ENCODE peak calls at places on chromosomes 16 and 17, in four cellular contexts. E is EL, Y is lower lobe of right lung, B is SK-N-DZ. A is an unnamed sample.

GRCh38 chr16:24737391-24737871 is 8.0 kb downstream of the TNRC6A start:
- DNase-seq in E (peak; percentile 53), B (no peak), Y (no peak), A (peak; percentile 67)

GRCh38 chr17:74108126-74108705 is 95.3 kb upstream of the RPL38 start:
- DNase-seq in B (no peak), Y (no peak), E (no peak), A (no peak)

GRCh38 chr16:81632392-81633146 is 146.5 kb upstream of the PLCG2 start:
- DNase-seq in B (no peak), E (peak; percentile 88), Y (peak; percentile 65), A (peak; percentile 42)

GRCh38 chr17:57264250-57264649 is 7.9 kb downstream of the MSI2 start:
- DNase-seq in B (no peak), Y (no peak), E (no peak), A (no peak)

GRCh38 chr16:78310990-78311561 is 211.6 kb downstream of the WWOX start:
- DNase-seq in B (no peak), E (no peak), Y (no peak), A (no peak)

GRCh38 chr16:31181102-31181830 is 1.3 kb downstream of the FUS start:
- DNase-seq in Y (peak; percentile 55), B (peak; percentile 36), E (peak; percentile 54), A (no peak)

GRCh38 chr17:67970783-67971182 is 25.5 kb downstream of the C17orf58 start:
- DNase-seq in B (no peak), Y (no peak), E (no peak), A (no peak)

GRCh38 chr16:47533744-47534292 is 72.7 kb downstream of the PHKB start:
- DNase-seq in Y (no peak), E (no peak), B (no peak), A (no peak)

GRCh38 chr16:8109510-8110369 is 480.6 kb downstream of the TMEM114 start:
- DNase-seq in E (no peak), Y (no peak), B (peak; percentile 64), A (no peak)

GRCh38 chr17:57115916-57116315 is 30.9 kb downstream of the AKAP1 start:
- DNase-seq in E (no peak), B (no peak), Y (no peak), A (no peak)

GRCh38 chr16:84718-85452 is 6.9 kb downstream of the MPG start:
- DNase-seq in B (no peak), Y (no peak), E (peak; percentile 96), A (peak; percentile 90)

GRCh38 chr17:27241346-27241946 is 52.5 kb upstream of the WSB1 start:
- DNase-seq in Y (no peak), E (peak; percentile 20), B (no peak), A (no peak)

GRCh38 chr16:82938108-82938507 is 311.3 kb downstream of the CDH13 start:
- DNase-seq in E (no peak), B (no peak), Y (no peak), A (no peak)